ENCODE peak calls at places on chromosomes 6 and 20, in six cellular contexts. One of them, this sample, is unnamed.

GRCh38 chr6:105883966-105884365 is 202.2 kb upstream of the PRDM1 start:
- DNase-seq in astrocyte: no peak
- DNase-seq in GM03348: no peak
- DNase-seq in NCI-H187: no peak
- DNase-seq in HL-60: no peak
- DNase-seq in EH: no peak
- DNase-seq in this sample: no peak

GRCh38 chr6:84457276-84457675 is 229.8 kb upstream of the CEP162 start:
- DNase-seq in astrocyte: peak; percentile 68
- DNase-seq in GM03348: no peak
- DNase-seq in HL-60: no peak
- DNase-seq in NCI-H187: no peak
- DNase-seq in EH: no peak
- DNase-seq in this sample: no peak

GRCh38 chr20:35511814-35512420 is 17.5 kb downstream of the C20orf173 start:
- DNase-seq in EH: peak; percentile 57
- DNase-seq in GM03348: peak; percentile 56
- DNase-seq in HL-60: no peak
- DNase-seq in NCI-H187: no peak
- DNase-seq in astrocyte: peak; percentile 35
- DNase-seq in this sample: peak; percentile 63

GRCh38 chr6:28910901-28911680 is 12.7 kb downstream of the TRIM27 start:
- DNase-seq in astrocyte: no peak
- DNase-seq in EH: no peak
- DNase-seq in GM03348: no peak
- DNase-seq in NCI-H187: no peak
- DNase-seq in HL-60: no peak
- DNase-seq in this sample: peak; percentile 39

GRCh38 chr6:19715166-19715558 is 122.0 kb upstream of the ID4 start:
- DNase-seq in EH: no peak
- DNase-seq in HL-60: no peak
- DNase-seq in GM03348: no peak
- DNase-seq in astrocyte: peak; percentile 64
- DNase-seq in NCI-H187: no peak
- DNase-seq in this sample: peak; percentile 33

GRCh38 chr6:82410151-82410621 is 46.6 kb downstream of the TPBG start:
- DNase-seq in GM03348: no peak
- DNase-seq in NCI-H187: no peak
- DNase-seq in HL-60: no peak
- DNase-seq in astrocyte: no peak
- DNase-seq in EH: peak; percentile 16
- DNase-seq in this sample: peak; percentile 67

GRCh38 chr20:24046905-24047304 is 58.3 kb upstream of the GGTLC1 start:
- DNase-seq in EH: no peak
- DNase-seq in astrocyte: no peak
- DNase-seq in GM03348: no peak
- DNase-seq in NCI-H187: no peak
- DNase-seq in HL-60: no peak
- DNase-seq in this sample: no peak

GRCh38 chr6:153616506-153616905 is 422.5 kb upstream of the OPRM1 start:
- DNase-seq in EH: no peak
- DNase-seq in HL-60: no peak
- DNase-seq in GM03348: no peak
- DNase-seq in astrocyte: no peak
- DNase-seq in NCI-H187: no peak
- DNase-seq in this sample: no peak

GRCh38 chr6:6614096-6614964 is 25.8 kb downstream of the LY86 start:
- DNase-seq in NCI-H187: no peak
- DNase-seq in EH: no peak
- DNase-seq in GM03348: no peak
- DNase-seq in astrocyte: no peak
- DNase-seq in HL-60: no peak
- DNase-seq in this sample: no peak

GRCh38 chr6:26607434-26608230 is 10.9 kb downstream of the ABT1 start:
- DNase-seq in astrocyte: peak; percentile 25
- DNase-seq in NCI-H187: no peak
- DNase-seq in GM03348: peak; percentile 75
- DNase-seq in HL-60: no peak
- DNase-seq in EH: peak; percentile 70
- DNase-seq in this sample: peak; percentile 81

GRCh38 chr6:26045939-26046368 is 41.3 kb upstream of the HFE start:
- DNase-seq in HL-60: no peak
- DNase-seq in EH: no peak
- DNase-seq in astrocyte: no peak
- DNase-seq in NCI-H187: no peak
- DNase-seq in GM03348: no peak
- DNase-seq in this sample: peak; percentile 55

GRCh38 chr20:34104059-34104458 is 8.0 kb downstream of the EIF2S2 start:
- DNase-seq in EH: no peak
- DNase-seq in GM03348: no peak
- DNase-seq in astrocyte: no peak
- DNase-seq in HL-60: no peak
- DNase-seq in NCI-H187: no peak
- DNase-seq in this sample: no peak

GRCh38 chr6:110708295-110708965 is 106.8 kb downstream of the CDK19 start:
- DNase-seq in astrocyte: peak; percentile 58
- DNase-seq in EH: peak; percentile 72
- DNase-seq in NCI-H187: no peak
- DNase-seq in HL-60: no peak
- DNase-seq in GM03348: peak; percentile 53
- DNase-seq in this sample: peak; percentile 23

GRCh38 chr6:149451361-149452061 is 33.3 kb downstream of the ZC3H12D start:
- DNase-seq in astrocyte: no peak
- DNase-seq in EH: no peak
- DNase-seq in NCI-H187: no peak
- DNase-seq in GM03348: no peak
- DNase-seq in HL-60: no peak
- DNase-seq in this sample: no peak

GRCh38 chr6:39294133-39294532 is 20.1 kb downstream of the KCNK17 start:
- DNase-seq in astrocyte: no peak
- DNase-seq in EH: no peak
- DNase-seq in HL-60: no peak
- DNase-seq in GM03348: no peak
- DNase-seq in NCI-H187: no peak
- DNase-seq in this sample: peak; percentile 44

GRCh38 chr6:7060769-7061516 is 46.8 kb upstream of the RREB1 start:
- DNase-seq in GM03348: no peak
- DNase-seq in NCI-H187: no peak
- DNase-seq in EH: no peak
- DNase-seq in astrocyte: no peak
- DNase-seq in HL-60: no peak
- DNase-seq in this sample: no peak

GRCh38 chr20:4848041-4848440 is 126.3 kb downstream of the PRND start:
- DNase-seq in NCI-H187: no peak
- DNase-seq in astrocyte: no peak
- DNase-seq in GM03348: no peak
- DNase-seq in EH: no peak
- DNase-seq in HL-60: no peak
- DNase-seq in this sample: no peak

GRCh38 chr6:125957845-125958244 is 1.3 kb downstream of the HINT3 start:
- DNase-seq in EH: peak; percentile 43
- DNase-seq in GM03348: peak; percentile 42
- DNase-seq in NCI-H187: no peak
- DNase-seq in HL-60: peak; percentile 65
- DNase-seq in astrocyte: peak; percentile 14
- DNase-seq in this sample: peak; percentile 53

GRCh38 chr20:4068708-4069107 is 53.4 kb upstream of the RNF24 start:
- DNase-seq in EH: no peak
- DNase-seq in NCI-H187: no peak
- DNase-seq in astrocyte: no peak
- DNase-seq in GM03348: no peak
- DNase-seq in HL-60: no peak
- DNase-seq in this sample: no peak

GRCh38 chr6:150343434-150343833 is 25.4 kb upstream of the IYD start:
- DNase-seq in astrocyte: peak; percentile 54
- DNase-seq in HL-60: no peak
- DNase-seq in EH: peak; percentile 25
- DNase-seq in NCI-H187: no peak
- DNase-seq in GM03348: peak; percentile 40
- DNase-seq in this sample: no peak

GRCh38 chr6:31114540-31114876 is at the start of gene PSORS1C1:
- DNase-seq in NCI-H187: no peak
- DNase-seq in astrocyte: peak; percentile 95
- DNase-seq in HL-60: no peak
- DNase-seq in GM03348: peak; percentile 94
- DNase-seq in EH: peak; percentile 98
- DNase-seq in this sample: peak; percentile 96

GRCh38 chr6:30752164-30752927 is 8.0 kb upstream of the IER3 start:
- DNase-seq in GM03348: peak; percentile 92
- DNase-seq in HL-60: no peak
- DNase-seq in astrocyte: peak; percentile 100
- DNase-seq in EH: peak; percentile 100
- DNase-seq in NCI-H187: no peak
- DNase-seq in this sample: peak; percentile 100

GRCh38 chr20:63908008-63908682 is 13.2 kb downstream of the DNAJC5 start:
- DNase-seq in HL-60: no peak
- DNase-seq in EH: no peak
- DNase-seq in NCI-H187: no peak
- DNase-seq in astrocyte: no peak
- DNase-seq in GM03348: no peak
- DNase-seq in this sample: no peak

GRCh38 chr6:14455442-14455841 is 337.9 kb downstream of the CD83 start:
- DNase-seq in HL-60: no peak
- DNase-seq in EH: peak; percentile 40
- DNase-seq in NCI-H187: no peak
- DNase-seq in astrocyte: no peak
- DNase-seq in GM03348: no peak
- DNase-seq in this sample: no peak

GRCh38 chr6:121627761-121628160 is 192.3 kb downstream of the GJA1 start:
- DNase-seq in HL-60: no peak
- DNase-seq in NCI-H187: no peak
- DNase-seq in astrocyte: no peak
- DNase-seq in EH: no peak
- DNase-seq in GM03348: no peak
- DNase-seq in this sample: no peak

GRCh38 chr20:25207960-25208534 is 12.5 kb downstream of the ENTPD6 start:
- DNase-seq in HL-60: no peak
- DNase-seq in astrocyte: no peak
- DNase-seq in EH: no peak
- DNase-seq in GM03348: no peak
- DNase-seq in NCI-H187: no peak
- DNase-seq in this sample: no peak

GRCh38 chr6:15993716-15994228 is 135.1 kb upstream of the MYLIP start:
- DNase-seq in HL-60: no peak
- DNase-seq in NCI-H187: no peak
- DNase-seq in EH: no peak
- DNase-seq in astrocyte: no peak
- DNase-seq in GM03348: no peak
- DNase-seq in this sample: no peak

GRCh38 chr20:51735728-51736600 is 32.2 kb downstream of the ATP9A start:
- DNase-seq in NCI-H187: no peak
- DNase-seq in HL-60: no peak
- DNase-seq in GM03348: no peak
- DNase-seq in astrocyte: no peak
- DNase-seq in EH: no peak
- DNase-seq in this sample: no peak

GRCh38 chr6:146578054-146578453 is 20.7 kb upstream of the ADGB start:
- DNase-seq in HL-60: no peak
- DNase-seq in NCI-H187: no peak
- DNase-seq in EH: peak; percentile 9
- DNase-seq in astrocyte: peak; percentile 14
- DNase-seq in GM03348: no peak
- DNase-seq in this sample: peak; percentile 77

GRCh38 chr6:28368522-28368921 is 18.8 kb downstream of the ZKSCAN3 start:
- DNase-seq in astrocyte: no peak
- DNase-seq in NCI-H187: no peak
- DNase-seq in GM03348: no peak
- DNase-seq in EH: no peak
- DNase-seq in HL-60: peak; percentile 18
- DNase-seq in this sample: no peak

GRCh38 chr20:18019068-18019467 is 38.6 kb downstream of the OVOL2 start:
- DNase-seq in astrocyte: no peak
- DNase-seq in HL-60: peak; percentile 14
- DNase-seq in NCI-H187: no peak
- DNase-seq in GM03348: peak; percentile 25
- DNase-seq in EH: peak; percentile 27
- DNase-seq in this sample: peak; percentile 23

GRCh38 chr20:59214619-59215547 is 51.3 kb downstream of the ZNF831 start:
- DNase-seq in NCI-H187: no peak
- DNase-seq in HL-60: no peak
- DNase-seq in EH: no peak
- DNase-seq in GM03348: no peak
- DNase-seq in astrocyte: no peak
- DNase-seq in this sample: no peak

GRCh38 chr6:150029276-150029675 is 3.9 kb upstream of the RAET1L start:
- DNase-seq in EH: no peak
- DNase-seq in astrocyte: no peak
- DNase-seq in NCI-H187: no peak
- DNase-seq in GM03348: no peak
- DNase-seq in HL-60: no peak
- DNase-seq in this sample: no peak

GRCh38 chr20:39823239-39823638 is 861.1 kb downstream of the DHX35 start:
- DNase-seq in GM03348: peak; percentile 65
- DNase-seq in astrocyte: peak; percentile 96
- DNase-seq in HL-60: no peak
- DNase-seq in NCI-H187: no peak
- DNase-seq in EH: peak; percentile 95
- DNase-seq in this sample: peak; percentile 89

GRCh38 chr6:42007753-42008528 is 42.4 kb upstream of the TAF8 start:
- DNase-seq in EH: no peak
- DNase-seq in HL-60: no peak
- DNase-seq in astrocyte: no peak
- DNase-seq in NCI-H187: no peak
- DNase-seq in GM03348: no peak
- DNase-seq in this sample: no peak

GRCh38 chr6:54801669-54802068 is 44.9 kb upstream of the FAM83B start:
- DNase-seq in EH: peak; percentile 63
- DNase-seq in astrocyte: peak; percentile 86
- DNase-seq in HL-60: peak; percentile 4
- DNase-seq in GM03348: peak; percentile 49
- DNase-seq in NCI-H187: no peak
- DNase-seq in this sample: peak; percentile 92

GRCh38 chr20:3158968-3159431 is 665 bp downstream of the FASTKD5 start:
- DNase-seq in NCI-H187: no peak
- DNase-seq in EH: peak; percentile 48
- DNase-seq in astrocyte: no peak
- DNase-seq in GM03348: peak; percentile 27
- DNase-seq in HL-60: no peak
- DNase-seq in this sample: peak; percentile 33

GRCh38 chr6:122749451-122750050 is 30.0 kb upstream of the FABP7 start:
- DNase-seq in EH: peak; percentile 0
- DNase-seq in astrocyte: no peak
- DNase-seq in GM03348: no peak
- DNase-seq in HL-60: no peak
- DNase-seq in NCI-H187: peak; percentile 39
- DNase-seq in this sample: no peak